ENCODE peak calls at places on chromosomes 6 and 20, in seven cellular contexts. Y is A549, J is IMR-90, G is vagina, N is uterus, L is tibial nerve, D is right lobe of liver. K is an unnamed sample.

GRCh38 chr6:144809120-144809519 is 524.0 kb downstream of the UTRN start:
- DNase-seq in J (peak), Y (peak), L (no peak), D (no peak), G (no peak), N (no peak), K (no peak)

GRCh38 chr6:19354181-19354580 is 483.0 kb upstream of the ID4 start:
- DNase-seq in G (no peak), N (no peak), L (no peak), J (no peak), Y (no peak), D (no peak), K (no peak)

GRCh38 chr6:69181964-69182363 is 546.9 kb downstream of the ADGRB3 start:
- DNase-seq in Y (no peak), D (no peak), L (no peak), G (no peak), N (no peak), J (no peak), K (no peak)

GRCh38 chr6:16140607-16141006 is 11.7 kb downstream of the MYLIP start:
- DNase-seq in J (no peak), D (no peak), Y (no peak), L (no peak), G (no peak), N (no peak), K (no peak)

GRCh38 chr20:53986037-53986436 is 84.4 kb downstream of the BCAS1 start:
- DNase-seq in Y (no peak), N (no peak), G (no peak), D (no peak), L (no peak), J (no peak), K (no peak)

GRCh38 chr6:77678048-77678447 is 25.2 kb downstream of the MEI4 start:
- DNase-seq in Y (no peak), D (no peak), G (no peak), N (no peak), L (no peak), J (no peak), K (no peak)

GRCh38 chr20:36435799-36436541 is 105.3 kb upstream of the MYL9 start:
- DNase-seq in D (peak), L (peak), Y (peak), J (peak), G (no peak), N (peak), K (peak)

GRCh38 chr6:100453701-100454521 is 10.8 kb downstream of the SIM1 start:
- DNase-seq in G (no peak), N (no peak), Y (no peak), J (no peak), D (peak), L (no peak), K (no peak)

GRCh38 chr6:34583461-34583860 is 27.3 kb upstream of the SPDEF start:
- DNase-seq in G (no peak), L (no peak), N (no peak), D (no peak), Y (no peak), J (no peak), K (no peak)

GRCh38 chr20:19274412-19275015 is 62.1 kb downstream of the SLC24A3 start:
- DNase-seq in L (peak), D (no peak), J (no peak), G (peak), Y (no peak), N (peak), K (no peak)

GRCh38 chr6:142828030-142828429 is 116.9 kb downstream of the HIVEP2 start:
- DNase-seq in D (no peak), N (no peak), L (no peak), J (no peak), G (no peak), Y (no peak), K (no peak)

GRCh38 chr20:57076951-57077350 is 189.5 kb downstream of the BMP7 start:
- DNase-seq in L (no peak), J (no peak), G (no peak), D (no peak), Y (no peak), N (no peak), K (no peak)

GRCh38 chr6:12150812-12151432 is 138.8 kb downstream of the HIVEP1 start:
- DNase-seq in L (no peak), G (no peak), Y (peak), J (no peak), N (no peak), D (no peak), K (no peak)

GRCh38 chr6:63571382-63571882 is 848 bp upstream of the LOC128125822 start:
- DNase-seq in Y (no peak), J (no peak), L (no peak), D (no peak), G (no peak), N (no peak), K (no peak)

GRCh38 chr6:170057961-170058877 is 232.7 kb downstream of the DLL1 start:
- DNase-seq in D (no peak), J (no peak), L (no peak), Y (no peak), N (no peak), G (no peak), K (peak)

GRCh38 chr6:157832250-157832967 is 9.4 kb downstream of the SNX9 start:
- DNase-seq in J (peak), Y (no peak), D (no peak), N (no peak), L (no peak), G (no peak), K (no peak)

GRCh38 chr20:23021541-23021940 is 13.6 kb upstream of the SSTR4 start:
- DNase-seq in N (no peak), L (no peak), J (no peak), Y (no peak), D (no peak), G (no peak), K (no peak)

GRCh38 chr20:47673671-47673955 is 111.7 kb downstream of the SULF2 start:
- DNase-seq in N (no peak), G (no peak), J (no peak), L (no peak), D (no peak), Y (no peak), K (no peak)

DNA sequence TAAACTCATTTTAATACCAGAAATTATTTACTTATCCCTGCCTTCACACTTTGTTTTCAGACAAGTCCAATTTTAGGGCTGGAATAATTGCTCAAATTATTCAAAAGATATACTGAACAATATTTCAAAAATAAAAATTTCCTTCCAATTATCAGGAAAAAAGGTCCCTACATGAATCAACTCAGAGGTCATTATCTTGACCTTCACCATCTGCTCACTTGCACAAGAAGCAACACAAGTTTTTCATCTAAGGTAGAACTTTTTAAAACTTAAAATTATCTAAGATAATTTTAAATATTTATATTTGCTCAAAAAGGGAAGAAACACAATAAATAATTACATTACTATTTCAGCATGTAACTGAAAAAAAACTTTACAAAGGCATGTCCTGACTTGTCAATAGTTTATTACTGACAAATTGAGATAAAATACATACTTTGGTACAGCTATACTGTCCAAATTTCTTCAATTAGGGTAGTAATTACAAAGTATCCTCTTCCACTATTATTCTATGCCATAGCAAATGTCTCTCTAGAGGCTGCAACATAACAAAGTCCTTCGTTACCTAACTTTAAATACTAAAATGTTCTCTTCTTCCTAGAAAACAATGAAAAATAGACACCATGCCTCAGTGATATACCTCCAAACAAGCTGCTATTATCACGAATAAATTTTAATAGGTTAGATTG is 2.4 kb downstream of the CEP85L start:
- DNase-seq in D (no peak), J (peak), N (no peak), L (no peak), G (no peak), Y (no peak), K (no peak)
- H3K4me3 ChIP-seq in D (no peak), J (peak), N (no peak), L (peak), G (peak), Y (peak), K (no peak)

GRCh38 chr6:6131492-6132109 is 124.9 kb upstream of the NRN1 start:
- DNase-seq in N (no peak), G (no peak), D (no peak), L (no peak), J (no peak), Y (peak), K (no peak)
- TF ChIP-seq CTCF in N (no peak), G (no peak), D (peak), L (peak), J (no peak), Y (peak), K (no peak)

DNA sequence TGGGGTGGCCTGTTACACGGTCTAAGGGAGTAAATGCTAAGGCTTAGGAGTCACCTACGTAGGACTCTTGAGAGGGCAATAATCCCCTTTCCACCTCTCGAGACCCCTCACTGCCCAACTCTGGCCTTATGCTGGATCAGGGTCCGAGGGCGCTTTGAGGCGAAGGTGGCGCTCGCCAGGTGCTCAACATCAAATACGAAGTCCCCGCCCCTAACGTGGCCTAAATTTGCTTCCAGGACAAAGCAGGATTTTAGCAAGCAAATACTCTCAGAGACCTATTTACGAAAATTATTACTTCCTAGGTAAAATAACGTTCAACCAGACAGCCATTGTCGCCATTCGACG is 420 bp upstream of the TRIM26 start:
- DNase-seq in J (no peak), N (no peak), L (peak), Y (no peak), D (no peak), G (no peak), K (no peak)
- TF ChIP-seq POLR2A in J (no peak), N (no peak), L (no peak), Y (no peak), D (no peak), G (no peak), K (no peak)

GRCh38 chr20:38471245-38471644 is 1.4 kb upstream of the RALGAPB start:
- DNase-seq in L (no peak), G (no peak), N (no peak), J (no peak), D (no peak), Y (no peak), K (no peak)

GRCh38 chr20:38477747-38478146 is 5.1 kb downstream of the RALGAPB start:
- DNase-seq in Y (no peak), N (no peak), L (no peak), D (no peak), G (no peak), J (no peak), K (no peak)

GRCh38 chr20:38473353-38473795 is 731 bp downstream of the RALGAPB start:
- DNase-seq in J (no peak), L (no peak), Y (peak), G (no peak), N (no peak), D (no peak), K (no peak)

GRCh38 chr20:38472513-38473352 is at the start of gene RALGAPB:
- DNase-seq in L (peak), D (peak), N (peak), G (peak), J (peak), Y (peak), K (peak)

DNA sequence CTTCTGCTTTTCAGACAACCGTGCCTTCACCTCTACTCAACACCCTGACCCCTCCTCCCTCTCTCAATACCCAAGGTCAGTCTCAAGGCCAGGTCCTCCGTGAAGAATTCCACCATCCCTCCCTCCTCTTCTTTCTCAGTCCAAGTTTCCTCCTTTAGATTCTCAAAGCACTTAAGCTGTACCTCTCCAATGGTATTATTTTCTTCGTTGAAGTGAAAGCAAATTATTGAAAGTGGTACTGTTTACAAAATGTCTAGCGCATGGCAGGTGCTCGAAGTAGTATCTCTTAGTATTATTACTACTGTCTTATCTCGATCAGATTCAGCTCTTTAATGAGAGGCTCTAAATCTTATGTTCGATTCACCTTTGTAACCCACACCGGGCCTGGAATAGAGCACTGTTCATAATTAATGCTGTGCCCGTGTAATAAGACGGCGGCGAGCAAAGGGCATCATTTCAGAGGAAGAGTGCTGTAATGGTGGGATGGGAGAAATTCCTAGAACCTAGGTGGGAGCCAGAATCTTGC is 593 bp upstream of the RALGAPB start:
- DNase-seq in N (no peak), Y (no peak), D (no peak), J (no peak), G (no peak), L (no peak), K (no peak)
- H3K4me3 ChIP-seq in N (peak), Y (peak), D (peak), J (peak), G (peak), L (peak), K (peak)

GRCh38 chr20:32565735-32566032 is 19.4 kb downstream of the NOL4L start:
- DNase-seq in J (no peak), D (no peak), G (no peak), N (no peak), Y (no peak), L (no peak), K (no peak)

GRCh38 chr20:32564440-32564839 is 20.7 kb downstream of the NOL4L start:
- DNase-seq in N (no peak), G (no peak), D (no peak), L (no peak), J (no peak), Y (no peak), K (no peak)

GRCh38 chr20:32564921-32565734 is 20.0 kb downstream of the NOL4L start:
- DNase-seq in G (no peak), D (peak), L (peak), J (no peak), N (no peak), Y (no peak), K (peak)

GRCh38 chr20:32562495-32562911 is 22.6 kb downstream of the NOL4L start:
- DNase-seq in G (no peak), D (no peak), L (no peak), Y (no peak), N (no peak), J (no peak), K (no peak)

GRCh38 chr20:32563311-32564272 is 21.5 kb downstream of the NOL4L start:
- DNase-seq in L (no peak), D (no peak), J (no peak), N (no peak), Y (no peak), G (no peak), K (no peak)
- TF ChIP-seq CTCF in L (no peak), D (no peak), J (no peak), N (no peak), Y (no peak), G (no peak), K (no peak)

K was measured in lower leg skin.